ENCODE peak calls at places on chromosomes 16 and 17, in six cellular contexts. J is HepG2, E is H1, A is SK-N-SH, D is GM12878, S is K562. L is an unnamed sample.

GRCh38 chr16:89452925-89453324 is 37.4 kb downstream of the ANKRD11 start:
- DNase-seq in J (no peak), S (no peak), A (no peak), D (no peak), E (no peak), L (no peak)

GRCh38 chr16:88706288-88706964 is at the start of the genes CTU2 and RNF166:
- DNase-seq in S (peak), D (peak), J (peak), E (peak), A (peak), L (peak)

GRCh38 chr17:32910769-32911168 is 17.2 kb upstream of the TMEM98 start:
- DNase-seq in A (no peak), D (no peak), J (no peak), S (no peak), E (no peak), L (no peak)

GRCh38 chr17:32536736-32537646 is 50.2 kb downstream of the CDK5R1 start:
- DNase-seq in A (no peak), D (no peak), E (no peak), J (no peak), S (no peak), L (no peak)

GRCh38 chr17:78806451-78806850 is 24.4 kb upstream of the CYTH1 start:
- DNase-seq in A (no peak), J (no peak), S (peak), E (no peak), D (no peak), L (no peak)

GRCh38 chr17:42553866-42554249 is 1.1 kb downstream of the HSD17B1 start:
- DNase-seq in A (peak), D (no peak), S (no peak), J (no peak), E (no peak), L (no peak)

GRCh38 chr17:79991140-79991923 is 44.3 kb downstream of the TBC1D16 start:
- DNase-seq in A (peak), S (peak), J (peak), D (no peak), E (peak), L (peak)

GRCh38 chr16:22317001-22317530 is 19.9 kb downstream of the POLR3E start:
- DNase-seq in E (no peak), D (no peak), A (no peak), J (no peak), S (no peak), L (no peak)

GRCh38 chr17:37094391-37094790 is 145.6 kb downstream of the AATF start:
- DNase-seq in J (no peak), D (no peak), E (no peak), S (no peak), A (no peak), L (no peak)

GRCh38 chr17:45425125-45425983 is 7.3 kb downstream of the ARHGAP27 start:
- DNase-seq in A (peak), J (peak), S (peak), E (peak), D (no peak), L (peak)

GRCh38 chr16:81833751-81834150 is 54.7 kb downstream of the PLCG2 start:
- DNase-seq in D (no peak), J (no peak), A (no peak), E (no peak), S (no peak), L (no peak)

GRCh38 chr17:78485416-78486168 is 91.6 kb downstream of the DNAH17 start:
- DNase-seq in S (no peak), J (no peak), E (no peak), A (no peak), D (no peak), L (no peak)

GRCh38 chr16:49643429-49644142 is 212.3 kb downstream of the ZNF423 start:
- DNase-seq in A (no peak), E (no peak), S (no peak), D (no peak), J (no peak), L (no peak)

GRCh38 chr16:50627419-50627818 is 53.7 kb downstream of the SNX20 start:
- DNase-seq in E (no peak), J (no peak), A (peak), S (no peak), D (no peak), L (no peak)

DNA sequence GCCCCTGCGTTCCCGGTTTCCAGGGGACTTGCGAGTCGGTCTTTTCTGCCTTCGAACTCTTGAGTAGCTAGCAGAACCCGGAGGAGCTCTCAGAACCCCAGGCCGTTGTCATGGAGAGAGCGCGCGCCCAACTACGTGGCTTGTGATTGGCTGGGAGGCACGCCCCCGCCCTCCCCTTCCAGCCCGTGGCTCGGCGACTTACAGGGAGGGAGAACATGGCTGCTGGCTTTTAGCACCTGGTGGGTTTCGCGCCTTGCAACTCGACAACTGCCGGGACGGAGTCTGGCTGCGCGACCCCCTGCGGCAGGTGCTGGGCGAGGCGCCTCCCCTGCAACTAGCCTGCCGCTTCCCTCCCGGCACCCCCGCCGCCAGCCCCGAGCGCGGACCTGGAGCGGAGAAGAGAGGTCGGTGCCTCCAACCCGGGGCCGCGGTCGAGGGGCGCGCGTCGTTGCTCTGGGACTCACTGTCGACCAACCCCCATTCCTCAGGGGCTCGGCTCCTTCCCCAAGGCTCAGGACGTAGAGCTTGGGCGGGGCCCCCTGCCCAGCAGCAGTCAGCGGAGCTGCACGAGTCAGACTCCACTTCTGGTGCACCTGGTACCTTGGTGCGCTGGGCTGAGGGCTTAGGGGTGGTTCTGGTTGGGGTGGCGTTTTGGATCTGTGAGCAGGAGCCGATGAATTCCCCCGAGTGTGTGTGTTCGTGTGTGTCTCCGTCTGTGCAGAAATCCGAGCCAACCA is 9.0 kb upstream of the ZFP90 start:
- DNase-seq in A (peak), S (peak), J (peak), D (peak), E (peak), L (peak)
- H3K9ac ChIP-seq in A (peak), S (no peak), J (peak), D (peak), E (no peak), L (peak)

DNA sequence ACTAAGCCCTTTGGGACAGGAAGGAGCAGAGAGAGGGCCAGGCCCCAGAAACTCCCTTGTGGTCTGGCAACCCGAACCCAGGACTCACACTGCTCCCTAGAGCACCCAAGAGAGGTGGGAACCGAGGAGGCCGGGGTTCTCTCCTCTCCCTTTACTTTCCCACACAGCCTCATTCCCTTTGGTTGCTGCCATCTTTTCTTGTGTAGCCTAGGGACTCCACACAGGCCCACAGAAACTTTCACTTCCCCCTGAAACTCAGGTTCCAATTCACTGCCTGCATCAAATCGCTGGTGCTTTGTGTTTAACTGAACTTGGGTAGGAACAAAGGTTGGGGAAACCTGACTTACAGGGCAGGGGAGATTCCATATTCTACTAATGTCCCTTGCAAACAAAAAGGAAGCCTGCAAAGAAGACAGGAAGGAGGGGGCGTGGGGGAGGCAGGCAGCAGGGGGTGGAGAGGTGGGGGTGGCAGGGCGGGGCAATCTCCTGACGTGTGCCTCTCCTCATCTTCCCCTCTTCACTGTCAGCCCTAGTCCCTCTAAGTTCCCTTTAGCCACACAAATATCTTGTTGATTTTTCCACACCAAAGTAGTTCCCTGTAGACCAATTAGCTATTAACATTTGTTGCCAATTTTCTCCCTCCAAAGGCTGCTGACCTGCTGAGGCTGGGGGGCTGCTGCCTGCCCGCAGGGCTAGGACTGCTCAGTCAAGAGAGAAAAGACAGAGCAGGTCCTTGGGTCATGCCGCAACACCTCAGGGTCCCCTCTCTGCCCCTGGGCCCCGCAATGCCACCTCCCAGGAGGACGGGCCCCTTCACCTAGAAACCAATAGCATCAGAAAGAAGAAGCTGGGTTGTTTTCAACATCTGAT is 8.0 kb downstream of the ST3GAL2 start:
- DNase-seq in D (peak), A (no peak), J (peak), S (peak), E (no peak), L (no peak)
- TF ChIP-seq JUND in D (no peak), A (no peak), J (no peak), S (no peak), E (no peak), L (no peak)

GRCh38 chr17:15261063-15261817 is 3.9 kb downstream of the PMP22 start:
- DNase-seq in A (peak), J (peak), E (no peak), S (no peak), D (no peak), L (no peak)
- H3K9ac ChIP-seq in A (peak), J (no peak), E (no peak), S (peak), D (no peak), L (peak)

GRCh38 chr17:40098846-40099626 is 1.4 kb downstream of the NR1D1 start:
- DNase-seq in A (peak), J (peak), E (peak), S (peak), D (peak), L (peak)

GRCh38 chr17:40100669-40101366 is 429 bp upstream of the NR1D1 start:
- DNase-seq in J (peak), S (peak), A (peak), D (peak), E (peak), L (peak)

GRCh38 chr17:40099627-40100418 is 566 bp downstream of the NR1D1 start:
- DNase-seq in J (no peak), E (no peak), S (no peak), A (no peak), D (no peak), L (no peak)

GRCh38 chr17:40101367-40102210 is 1.2 kb upstream of the NR1D1 start:
- DNase-seq in E (no peak), D (no peak), J (no peak), S (no peak), A (no peak), L (no peak)

GRCh38 chr17:40100419-40100668 is at the start of gene NR1D1:
- DNase-seq in S (no peak), A (no peak), J (no peak), E (no peak), D (no peak), L (no peak)
- TF ChIP-seq JUND in S (no peak), A (no peak), J (no peak), E (no peak), D (no peak), L (no peak)

GRCh38 chr16:143047-143446 is 4.6 kb upstream of the NPRL3 start:
- DNase-seq in E (no peak), A (no peak), J (no peak), D (no peak), S (peak), L (no peak)

GRCh38 chr16:144797-145252 is 6.4 kb upstream of the NPRL3 start:
- DNase-seq in S (peak), D (no peak), J (no peak), A (no peak), E (no peak), L (no peak)

GRCh38 chr16:143456-143855 is 5.0 kb upstream of the NPRL3 start:
- DNase-seq in E (no peak), S (peak), J (no peak), D (no peak), A (no peak), L (no peak)

GRCh38 chr16:140175-140857 is 1.8 kb upstream of the NPRL3 start:
- DNase-seq in D (no peak), J (no peak), A (no peak), S (no peak), E (no peak), L (no peak)

DNA sequence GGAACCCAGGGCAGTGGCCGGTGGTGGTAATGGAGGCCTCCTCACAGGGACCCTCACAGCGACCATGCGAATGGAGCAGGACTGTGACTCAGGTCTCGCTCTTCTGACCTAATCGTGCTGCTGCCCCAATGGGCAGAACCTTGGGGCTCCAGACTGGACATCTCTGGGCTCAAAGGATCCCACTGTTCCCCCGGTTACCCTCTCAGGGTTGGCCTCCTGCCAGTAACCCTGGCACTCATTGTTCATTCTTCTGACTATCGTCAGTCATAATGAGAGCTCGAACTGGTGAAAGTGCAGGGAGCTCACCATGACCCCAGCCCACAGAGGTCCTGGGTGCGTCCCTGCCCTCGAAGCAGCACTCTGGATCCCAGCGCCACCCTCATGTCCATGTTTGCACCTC is 3.9 kb upstream of the NPRL3 start:
- DNase-seq in J (peak), S (no peak), D (no peak), E (no peak), A (no peak), L (no peak)
- H3K9ac ChIP-seq in J (peak), S (peak), D (no peak), E (no peak), A (no peak), L (no peak)

GRCh38 chr17:73349138-73349537 is 37.3 kb upstream of the CDC42EP4 start:
- DNase-seq in D (no peak), E (no peak), A (no peak), S (no peak), J (no peak), L (no peak)
- TF ChIP-seq JUND in D (no peak), E (no peak), A (no peak), S (no peak), J (no peak), L (no peak)

DNA sequence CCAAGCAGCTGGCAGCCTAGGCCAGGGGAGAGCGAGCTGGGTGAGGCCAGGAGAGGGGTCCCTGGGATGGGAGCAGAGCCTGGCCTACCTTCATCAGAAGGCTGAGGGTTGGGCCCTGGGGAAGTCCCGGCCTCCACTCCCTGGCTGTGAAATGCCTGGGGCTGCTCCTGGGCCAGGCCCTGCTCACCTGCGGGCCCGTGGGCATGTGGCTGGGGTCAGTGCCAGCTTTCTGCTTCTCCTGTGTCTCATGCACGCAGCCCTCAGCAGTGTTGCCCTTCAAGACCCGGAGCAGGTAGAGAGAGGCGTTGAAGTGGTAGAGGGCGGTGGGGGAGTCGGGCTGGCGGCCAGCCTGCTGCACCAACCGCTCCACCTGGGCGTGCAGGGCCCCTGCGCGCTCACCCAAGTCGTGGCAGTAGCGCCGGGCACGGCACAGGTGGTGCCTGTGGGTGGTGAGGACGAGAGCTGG is 12.4 kb downstream of the MYBBP1A start:
- DNase-seq in D (no peak), S (no peak), A (no peak), J (no peak), E (no peak), L (no peak)
- H3K9ac ChIP-seq in D (no peak), S (no peak), A (no peak), J (no peak), E (no peak), L (no peak)

GRCh38 chr17:62679866-62680377 is 52.5 kb downstream of the MRC2 start:
- DNase-seq in E (no peak), J (no peak), A (peak), S (no peak), D (no peak), L (no peak)

GRCh38 chr17:62681061-62681938 is 53.8 kb downstream of the MRC2 start:
- DNase-seq in D (no peak), S (peak), J (no peak), E (no peak), A (no peak), L (no peak)

GRCh38 chr17:62681939-62682381 is 54.5 kb downstream of the MRC2 start:
- DNase-seq in D (no peak), A (no peak), S (no peak), E (no peak), J (no peak), L (no peak)

GRCh38 chr17:62678214-62678919 is 50.9 kb downstream of the MRC2 start:
- DNase-seq in S (no peak), J (no peak), E (no peak), D (no peak), A (peak), L (no peak)

GRCh38 chr17:62680541-62681052 is 53.1 kb downstream of the MRC2 start:
- DNase-seq in J (no peak), S (no peak), E (no peak), D (no peak), A (no peak), L (no peak)
- TF ChIP-seq JUND in J (no peak), S (no peak), E (no peak), D (no peak), A (no peak), L (no peak)